ENCODE peak calls at places on chromosomes 2 and 18, in seven cellular contexts. F, C, O, Z, V, G and D are unnamed samples. For H3K4me1 and H3K27me3, the result is how much of the 10 kb centered on the place peaks cover.

GRCh38 chr2:203802277-203803045 is 65.1 kb upstream of the CTLA4 start:
- DNase-seq in Z (no peak), O (no peak), V (no peak), F (peak), C (no peak), G (no peak), D (no peak)

GRCh38 chr18:3529597-3529996 is 79.6 kb downstream of the TGIF1 start:
- DNase-seq in F (no peak), V (no peak), C (no peak), G (no peak), Z (no peak), O (no peak), D (no peak)

GRCh38 chr18:57771183-57771582 is 31.9 kb downstream of the ATP8B1 start:
- DNase-seq in C (no peak), O (no peak), V (no peak), G (peak), Z (peak), F (peak), D (no peak)

GRCh38 chr2:88711331-88711730 is 19.9 kb downstream of the RPIA start:
- DNase-seq in Z (no peak), C (no peak), O (no peak), V (no peak), G (no peak), F (no peak), D (no peak)

GRCh38 chr2:135615404-135615803 is 84.1 kb downstream of the R3HDM1 start:
- DNase-seq in Z (no peak), V (no peak), F (no peak), G (no peak), C (no peak), O (no peak), D (no peak)

GRCh38 chr18:13216092-13216582 is 2.4 kb upstream of the LDLRAD4 start:
- DNase-seq in G (peak), Z (peak), V (peak), O (peak), F (peak), C (peak), D (peak)

GRCh38 chr2:14700753-14701152 is 68.2 kb downstream of the LRATD1 start:
- DNase-seq in V (no peak), O (no peak), Z (peak), F (peak), C (no peak), G (no peak), D (no peak)

GRCh38 chr18:63161728-63162195 is 157.8 kb downstream of the BCL2 start:
- DNase-seq in O (no peak), C (peak), V (peak), F (peak), Z (no peak), G (peak), D (peak)

GRCh38 chr2:208935531-208935930 is 488.3 kb upstream of the MAP2 start:
- DNase-seq in F (no peak), V (no peak), C (no peak), G (no peak), Z (no peak), O (no peak), D (no peak)

GRCh38 chr18:63410792-63411191 is 11.5 kb downstream of the VPS4B start:
- DNase-seq in C (no peak), O (no peak), F (peak), Z (no peak), V (no peak), G (no peak), D (no peak)

GRCh38 chr2:96552284-96553175 is 16.0 kb downstream of the ARID5A start:
- DNase-seq in F (no peak), V (no peak), O (no peak), C (no peak), Z (no peak), G (no peak), D (no peak)

GRCh38 chr2:214542866-214543265 is 132.0 kb downstream of the VWC2L start:
- DNase-seq in C (no peak), F (peak), Z (no peak), O (no peak), V (no peak), G (no peak), D (no peak)

GRCh38 chr2:236657215-236657614 is 87.6 kb downstream of the ACKR3 start:
- DNase-seq in Z (no peak), F (no peak), V (no peak), O (no peak), C (no peak), G (no peak), D (no peak)

GRCh38 chr18:70292628-70293027 is 3.8 kb downstream of the SOCS6 start:
- DNase-seq in F (no peak), O (no peak), Z (no peak), C (no peak), G (no peak), V (no peak), D (no peak)
- H3K4me1 ChIP-seq in F (under half), O (under half), Z (under half), C (half or more), G (half or more), V (under half), D (half or more)

GRCh38 chr18:48543228-48543627 is 4.4 kb downstream of the CTIF start:
- DNase-seq in C (no peak), O (no peak), V (no peak), G (no peak), F (peak), Z (peak), D (no peak)
- H3K4me3 ChIP-seq in C (no peak), O (no peak), V (no peak), G (no peak), F (no peak), Z (peak), D (no peak)

GRCh38 chr2:29612568-29612967 is 308.8 kb downstream of the ALK start:
- DNase-seq in C (no peak), O (no peak), F (no peak), G (no peak), V (no peak), Z (no peak), D (no peak)

GRCh38 chr2:29615183-29615582 is 306.2 kb downstream of the ALK start:
- DNase-seq in C (no peak), V (no peak), O (no peak), G (no peak), F (no peak), Z (no peak), D (no peak)

GRCh38 chr2:29613067-29613466 is 308.3 kb downstream of the ALK start:
- DNase-seq in V (no peak), Z (no peak), C (no peak), O (no peak), F (no peak), G (no peak), D (no peak)

GRCh38 chr2:29614295-29614830 is 307.0 kb downstream of the ALK start:
- DNase-seq in G (no peak), O (no peak), F (no peak), C (no peak), V (no peak), Z (no peak), D (no peak)

GRCh38 chr2:29613792-29614266 is 307.6 kb downstream of the ALK start:
- DNase-seq in O (no peak), C (no peak), F (no peak), Z (no peak), V (no peak), G (no peak), D (no peak)
- H3K27me3 ChIP-seq in O (under half), C (under half), F (under half), Z (under half), V (under half), G (under half), D (under half)

GRCh38 chr18:54235871-54236270 is 11.4 kb upstream of the MBD2 start:
- DNase-seq in C (no peak), O (no peak), G (no peak), Z (no peak), F (no peak), V (no peak), D (no peak)

GRCh38 chr18:54240629-54241107 is 16.2 kb upstream of the MBD2 start:
- DNase-seq in Z (no peak), V (no peak), C (peak), F (peak), G (no peak), O (peak), D (peak)

GRCh38 chr18:54241483-54241882 is 17.0 kb upstream of the MBD2 start:
- DNase-seq in Z (no peak), F (no peak), C (no peak), O (peak), G (no peak), V (no peak), D (no peak)

GRCh38 chr18:54238181-54238936 is 13.9 kb upstream of the MBD2 start:
- DNase-seq in O (no peak), F (no peak), Z (no peak), C (no peak), V (no peak), G (no peak), D (no peak)

GRCh38 chr18:54239091-54239490 is 14.6 kb upstream of the MBD2 start:
- DNase-seq in C (no peak), F (no peak), V (no peak), G (no peak), O (no peak), Z (no peak), D (no peak)
- H3K4me1 ChIP-seq in C (under half), F (under half), V (under half), G (under half), O (under half), Z (under half), D (under half)